ENCODE peak calls at places on chromosome 1, in seven cellular contexts. One of them, this sample, is unnamed.

GRCh38 chr1:93988634-93989350 is 79.6 kb upstream of the GCLM start:
- DNase-seq in Karpas-422: no peak
- DNase-seq in GM18507: no peak
- DNase-seq in RKO: no peak
- DNase-seq in activated CD4-positive, alpha-beta T cell treated with anti-CD3 and anti-CD28 coated beads for 36 hours: no peak
- DNase-seq in IMR-90: peak
- DNase-seq in adipocyte: peak
- DNase-seq in this sample: no peak

GRCh38 chr1:119594386-119594785 is 53.7 kb downstream of the ZNF697 start:
- DNase-seq in RKO: no peak
- DNase-seq in IMR-90: no peak
- DNase-seq in activated CD4-positive, alpha-beta T cell treated with anti-CD3 and anti-CD28 coated beads for 36 hours: no peak
- DNase-seq in adipocyte: no peak
- DNase-seq in GM18507: no peak
- DNase-seq in Karpas-422: no peak
- DNase-seq in this sample: no peak

GRCh38 chr1:113976609-113977278 is 2.5 kb upstream of the OLFML3 start:
- DNase-seq in adipocyte: peak
- DNase-seq in IMR-90: peak
- DNase-seq in activated CD4-positive, alpha-beta T cell treated with anti-CD3 and anti-CD28 coated beads for 36 hours: no peak
- DNase-seq in Karpas-422: peak
- DNase-seq in RKO: peak
- DNase-seq in GM18507: no peak
- DNase-seq in this sample: no peak

GRCh38 chr1:112882271-112882744 is 73.7 kb downstream of the SLC16A1 start:
- DNase-seq in GM18507: no peak
- DNase-seq in Karpas-422: no peak
- DNase-seq in IMR-90: no peak
- DNase-seq in activated CD4-positive, alpha-beta T cell treated with anti-CD3 and anti-CD28 coated beads for 36 hours: no peak
- DNase-seq in RKO: no peak
- DNase-seq in adipocyte: no peak
- DNase-seq in this sample: no peak

GRCh38 chr1:209850342-209850979 is 22.7 kb downstream of the UTP25 start:
- DNase-seq in RKO: peak
- DNase-seq in GM18507: peak
- DNase-seq in activated CD4-positive, alpha-beta T cell treated with anti-CD3 and anti-CD28 coated beads for 36 hours: peak
- DNase-seq in IMR-90: peak
- DNase-seq in adipocyte: peak
- DNase-seq in Karpas-422: peak
- DNase-seq in this sample: no peak

GRCh38 chr1:200364121-200364759 is 45.6 kb downstream of the ZNF281 start:
- DNase-seq in adipocyte: peak
- DNase-seq in Karpas-422: peak
- DNase-seq in RKO: no peak
- DNase-seq in GM18507: no peak
- DNase-seq in IMR-90: peak
- DNase-seq in activated CD4-positive, alpha-beta T cell treated with anti-CD3 and anti-CD28 coated beads for 36 hours: no peak
- DNase-seq in this sample: no peak

GRCh38 chr1:1006305-1007159 is 6.6 kb upstream of the HES4 start:
- DNase-seq in adipocyte: no peak
- DNase-seq in GM18507: no peak
- DNase-seq in activated CD4-positive, alpha-beta T cell treated with anti-CD3 and anti-CD28 coated beads for 36 hours: no peak
- DNase-seq in IMR-90: no peak
- DNase-seq in RKO: peak
- DNase-seq in Karpas-422: no peak
- DNase-seq in this sample: no peak

GRCh38 chr1:10629816-10630571 is 155.2 kb downstream of the PEX14 start:
- DNase-seq in adipocyte: no peak
- DNase-seq in IMR-90: no peak
- DNase-seq in GM18507: no peak
- DNase-seq in Karpas-422: no peak
- DNase-seq in RKO: no peak
- DNase-seq in activated CD4-positive, alpha-beta T cell treated with anti-CD3 and anti-CD28 coated beads for 36 hours: peak
- DNase-seq in this sample: no peak

GRCh38 chr1:171180671-171181070 is 4.4 kb upstream of the FMO2 start:
- DNase-seq in Karpas-422: no peak
- DNase-seq in activated CD4-positive, alpha-beta T cell treated with anti-CD3 and anti-CD28 coated beads for 36 hours: no peak
- DNase-seq in adipocyte: peak
- DNase-seq in GM18507: no peak
- DNase-seq in RKO: no peak
- DNase-seq in IMR-90: no peak
- DNase-seq in this sample: no peak

GRCh38 chr1:99650773-99651437 is 5.0 kb downstream of the PALMD start:
- DNase-seq in IMR-90: no peak
- DNase-seq in activated CD4-positive, alpha-beta T cell treated with anti-CD3 and anti-CD28 coated beads for 36 hours: no peak
- DNase-seq in Karpas-422: no peak
- DNase-seq in adipocyte: no peak
- DNase-seq in RKO: no peak
- DNase-seq in GM18507: no peak
- DNase-seq in this sample: no peak

GRCh38 chr1:183417691-183418491 is at the start of gene NMNAT2:
- DNase-seq in activated CD4-positive, alpha-beta T cell treated with anti-CD3 and anti-CD28 coated beads for 36 hours: peak
- DNase-seq in Karpas-422: no peak
- DNase-seq in GM18507: no peak
- DNase-seq in IMR-90: peak
- DNase-seq in RKO: no peak
- DNase-seq in adipocyte: peak
- DNase-seq in this sample: no peak

This sample was measured in activated T-helper 9 cell treated with anti-CD3 and anti-CD28 coated beads, Interleukin-2, amount 50 U/mL, for 16 hours.